ENCODE peak calls at places on chromosomes 1 and 21, in six cellular contexts. H, J, P, G, T and R are unnamed samples.
A peak's percentile ranks its signal among the peaks of the same experiment; 100 is the strongest.

GRCh38 chr1:150406483-150406882 is 42.5 kb downstream of the RPRD2 start:
- DNase-seq in P (no peak), H (no peak), J (no peak), T (no peak), G (no peak), R (no peak)

GRCh38 chr1:192974701-192975100 is 84.5 kb downstream of the UCHL5 start:
- DNase-seq in J (no peak), G (no peak), H (no peak), P (no peak), T (peak; percentile 36), R (no peak)

GRCh38 chr1:45945426-45945825 is 142.0 kb downstream of the MAST2 start:
- DNase-seq in T (peak; percentile 71), H (no peak), J (no peak), P (peak; percentile 28), G (no peak), R (no peak)

GRCh38 chr1:3880429-3881190 is 19.5 kb downstream of the C1orf174 start:
- DNase-seq in P (no peak), H (no peak), J (no peak), T (no peak), G (no peak), R (no peak)

GRCh38 chr1:156122519-156123355 is 8.2 kb downstream of the LMNA start:
- DNase-seq in J (no peak), P (peak; percentile 89), G (no peak), T (peak; percentile 92), H (peak; percentile 68), R (peak; percentile 94)

GRCh38 chr1:199463521-199464127 is 563.9 kb upstream of the NR5A2 start:
- DNase-seq in T (peak; percentile 84), G (peak; percentile 7), P (peak; percentile 73), J (no peak), H (peak; percentile 65), R (no peak)

GRCh38 chr1:240965581-240966091 is 353.7 kb upstream of the GREM2 start:
- DNase-seq in G (no peak), J (no peak), P (peak; percentile 1), T (no peak), H (no peak), R (no peak)

GRCh38 chr1:85569122-85569521 is 11.4 kb upstream of the CCN1 start:
- DNase-seq in T (peak; percentile 87), J (no peak), H (peak; percentile 58), P (peak; percentile 75), G (no peak), R (no peak)

GRCh38 chr1:157806431-157807149 is 13.3 kb downstream of the FCRL1 start:
- DNase-seq in G (peak; percentile 1), P (no peak), H (no peak), J (no peak), T (no peak), R (no peak)

GRCh38 chr1:206579747-206580437 is 32.4 kb downstream of the EIF2D start:
- DNase-seq in J (peak; percentile 71), H (no peak), T (peak; percentile 33), G (peak; percentile 91), P (peak; percentile 54), R (peak; percentile 85)

GRCh38 chr1:51058863-51059262 is 43.2 kb upstream of the C1orf185 start:
- DNase-seq in P (peak; percentile 50), H (no peak), J (no peak), G (no peak), T (peak; percentile 45), R (no peak)

GRCh38 chr21:41361786-41362604 is at the start of gene MX2:
- DNase-seq in P (peak; percentile 30), J (peak; percentile 92), T (peak; percentile 80), H (peak; percentile 43), G (peak; percentile 76), R (peak; percentile 85)

GRCh38 chr1:116405241-116406135 is 32.4 kb downstream of the ATP1A1 start:
- DNase-seq in G (no peak), J (no peak), T (no peak), H (no peak), P (no peak), R (no peak)

GRCh38 chr1:66276229-66276628 is 257.7 kb upstream of the SGIP1 start:
- DNase-seq in J (peak; percentile 47), T (no peak), P (no peak), G (peak; percentile 34), H (no peak), R (no peak)

GRCh38 chr1:204637985-204638356 is 47.6 kb downstream of the LRRN2 start:
- DNase-seq in G (no peak), P (no peak), J (no peak), H (no peak), T (peak; percentile 28), R (peak; percentile 86)

GRCh38 chr1:209519786-209520185 is 63.7 kb upstream of the CAMK1G start:
- DNase-seq in J (no peak), P (no peak), G (no peak), T (no peak), H (no peak), R (no peak)

GRCh38 chr1:43993206-43993914 is 2.0 kb downstream of the CCDC24 start:
- DNase-seq in T (no peak), J (no peak), H (no peak), P (no peak), G (no peak), R (no peak)

GRCh38 chr1:159436469-159436868 is 3.1 kb upstream of the OR10J1 start:
- DNase-seq in J (no peak), G (no peak), P (no peak), H (no peak), T (no peak), R (no peak)

GRCh38 chr1:101203812-101204540 is 32.8 kb upstream of the S1PR1 start:
- DNase-seq in G (no peak), P (peak; percentile 86), H (no peak), T (peak; percentile 52), J (no peak), R (no peak)

GRCh38 chr1:53172751-53173498 is 23.7 kb upstream of the CPT2 start:
- DNase-seq in H (peak; percentile 72), J (no peak), P (peak; percentile 64), G (no peak), T (peak; percentile 64), R (no peak)

GRCh38 chr1:3714284-3714741 is 37.9 kb upstream of the CCDC27 start:
- DNase-seq in J (no peak), T (no peak), P (no peak), G (no peak), H (no peak), R (no peak)

GRCh38 chr21:25887646-25888321 is 153.0 kb downstream of the GABPA start:
- DNase-seq in G (no peak), T (no peak), P (no peak), H (no peak), J (no peak), R (no peak)

GRCh38 chr1:8625981-8626898 is 191.2 kb downstream of the RERE start:
- DNase-seq in J (no peak), H (peak; percentile 39), P (peak; percentile 93), G (no peak), T (peak; percentile 92), R (no peak)

GRCh38 chr1:11784993-11785769 is 20.6 kb downstream of the MTHFR start:
- DNase-seq in P (peak; percentile 33), J (peak; percentile 22), H (no peak), T (peak; percentile 61), G (peak; percentile 40), R (peak; percentile 87)

GRCh38 chr1:207085887-207086286 is 2.8 kb upstream of the C4BPB start:
- DNase-seq in H (no peak), P (no peak), J (no peak), G (no peak), T (no peak), R (no peak)

GRCh38 chr21:35644523-35644922 is 415.8 kb downstream of the SETD4 start:
- DNase-seq in H (no peak), P (no peak), T (no peak), G (no peak), J (no peak), R (no peak)

GRCh38 chr1:99613716-99614115 is 32.2 kb upstream of the PALMD start:
- DNase-seq in G (no peak), P (no peak), J (no peak), H (no peak), T (peak; percentile 32), R (no peak)

GRCh38 chr1:14090531-14090930 is 390.5 kb downstream of the PRDM2 start:
- DNase-seq in T (no peak), J (no peak), G (no peak), H (no peak), P (no peak), R (no peak)

GRCh38 chr1:43270421-43271095 is 775 bp downstream of the TMEM125 start:
- DNase-seq in J (no peak), P (no peak), H (no peak), G (peak; percentile 25), T (no peak), R (peak; percentile 50)

GRCh38 chr1:11535761-11536572 is 57.0 kb downstream of the DISP3 start:
- DNase-seq in P (peak; percentile 9), G (no peak), T (no peak), J (no peak), H (peak; percentile 25), R (no peak)

GRCh38 chr21:44845418-44846200 is 27.7 kb upstream of the SUMO3 start:
- DNase-seq in J (peak; percentile 29), H (peak; percentile 32), G (peak; percentile 77), P (peak; percentile 41), T (peak; percentile 60), R (peak; percentile 79)

GRCh38 chr21:22288885-22289509 is 1290.8 kb downstream of the NCAM2 start:
- DNase-seq in G (no peak), H (no peak), T (no peak), J (no peak), P (no peak), R (no peak)